ENCODE peak calls at places on chromosomes 6 and 20, in ten cellular contexts. O is testis; C is CD8-positive, alpha-beta memory T cell; F is transverse colon; X is IMR-90; H is upper lobe of right lung; A is left lung; Z is lower lobe of right lung; Q is brain microvascular endothelial cell; U is SK-N-MC. S is an unnamed sample.

GRCh38 chr6:27742833-27743573 is 169.2 kb downstream of the OR2B2 start:
- DNase-seq in O (no peak), C (no peak), F (no peak), X (no peak), H (no peak), A (no peak), Z (no peak), Q (no peak), U (no peak), S (no peak)

GRCh38 chr6:32627831-32628230 is 9.4 kb upstream of the HLA-DQA1 start:
- DNase-seq in O (peak; percentile 47), C (no peak), F (peak; percentile 19), X (peak; percentile 43), H (peak; percentile 62), A (no peak), Z (peak; percentile 55), Q (peak; percentile 21), U (no peak), S (no peak)

GRCh38 chr6:109513571-109514071 is 30.6 kb upstream of the ZBTB24 start:
- DNase-seq in O (no peak), C (no peak), F (no peak), X (peak; percentile 77), H (no peak), A (no peak), Z (no peak), Q (peak; percentile 93), U (no peak), S (no peak)

GRCh38 chr20:47429409-47429808 is 72.3 kb upstream of the NCOA3 start:
- DNase-seq in O (no peak), C (no peak), F (no peak), X (no peak), H (no peak), A (no peak), Z (no peak), Q (no peak), U (no peak), S (no peak)

GRCh38 chr6:96015321-96015790 is 418 bp upstream of the FUT9 start:
- DNase-seq in O (no peak), C (no peak), F (no peak), X (no peak), H (no peak), A (peak; percentile 65), Z (no peak), Q (no peak), U (no peak), S (peak; percentile 61)

GRCh38 chr6:52361945-52362442 is at the start of gene PAQR8:
- DNase-seq in O (peak; percentile 80), C (peak; percentile 79), F (peak; percentile 86), X (peak; percentile 51), H (peak; percentile 88), A (peak; percentile 96), Z (peak; percentile 86), Q (peak; percentile 21), U (no peak), S (peak; percentile 96)

GRCh38 chr20:31654534-31654933 is 16.8 kb downstream of the COX4I2 start:
- DNase-seq in O (no peak), C (no peak), F (no peak), X (no peak), H (no peak), A (no peak), Z (no peak), Q (no peak), U (no peak), S (no peak)

GRCh38 chr6:169409742-169410312 is 156.2 kb upstream of the THBS2 start:
- DNase-seq in O (no peak), C (no peak), F (no peak), X (no peak), H (no peak), A (no peak), Z (no peak), Q (no peak), U (no peak), S (no peak)

GRCh38 chr6:166957087-166957804 is 896 bp upstream of the RNASET2 start:
- DNase-seq in O (peak; percentile 46), C (peak; percentile 59), F (peak; percentile 79), X (no peak), H (peak; percentile 88), A (peak; percentile 93), Z (peak; percentile 82), Q (no peak), U (no peak), S (peak; percentile 93)

DNA sequence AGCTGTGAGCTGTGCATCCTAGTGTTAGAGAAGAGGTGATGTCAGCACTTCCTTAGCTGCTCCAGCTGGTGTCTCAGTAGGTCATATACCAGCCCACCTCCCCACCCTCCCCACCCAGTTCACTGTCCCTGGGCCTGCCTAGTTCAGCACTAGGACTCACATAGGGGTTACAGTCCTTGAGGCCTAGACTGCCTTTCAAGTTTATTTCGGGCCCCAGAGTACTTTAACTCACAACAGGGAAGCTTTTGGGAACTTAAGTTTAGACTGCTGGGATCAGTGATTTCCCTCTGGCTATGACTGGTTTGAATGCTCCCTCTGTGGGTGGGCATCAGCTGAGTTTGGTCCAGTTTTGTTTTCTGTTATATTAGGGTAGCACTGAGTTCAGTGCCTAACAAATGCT is 139.2 kb upstream of the MMS22L start:
- DNase-seq in O (no peak), C (no peak), F (no peak), X (no peak), H (no peak), A (no peak), Z (no peak), Q (no peak), U (no peak), S (no peak)
- H3K36me3 ChIP-seq in O (no peaks in the 10 kb centered on the region), C (no peaks in the 10 kb centered on the region), F (no peaks in the 10 kb centered on the region), X (no peaks in the 10 kb centered on the region), H (no peaks in the 10 kb centered on the region), A (no peaks in the 10 kb centered on the region), Z (no peaks in the 10 kb centered on the region), Q (no peaks in the 10 kb centered on the region), U (no peaks in the 10 kb centered on the region), S (no peaks in the 10 kb centered on the region)

GRCh38 chr6:3752538-3753227 is 1.2 kb upstream of the PXDC1 start:
- DNase-seq in O (no peak), C (no peak), F (no peak), X (no peak), H (no peak), A (no peak), Z (no peak), Q (no peak), U (no peak), S (no peak)

GRCh38 chr6:3751019-3751729 is at the start of gene PXDC1:
- DNase-seq in O (no peak), C (no peak), F (no peak), X (no peak), H (peak; percentile 75), A (peak; percentile 84), Z (peak; percentile 62), Q (no peak), U (no peak), S (peak; percentile 86)

GRCh38 chr6:3751730-3752537 is 421 bp upstream of the PXDC1 start:
- DNase-seq in O (peak; percentile 85), C (peak; percentile 65), F (peak; percentile 86), X (peak; percentile 93), H (peak; percentile 95), A (peak; percentile 93), Z (peak; percentile 92), Q (peak; percentile 90), U (no peak), S (peak; percentile 94)

GRCh38 chr6:3755637-3756515 is 4.4 kb upstream of the PXDC1 start:
- DNase-seq in O (no peak), C (no peak), F (no peak), X (no peak), H (no peak), A (no peak), Z (no peak), Q (no peak), U (no peak), S (no peak)

DNA sequence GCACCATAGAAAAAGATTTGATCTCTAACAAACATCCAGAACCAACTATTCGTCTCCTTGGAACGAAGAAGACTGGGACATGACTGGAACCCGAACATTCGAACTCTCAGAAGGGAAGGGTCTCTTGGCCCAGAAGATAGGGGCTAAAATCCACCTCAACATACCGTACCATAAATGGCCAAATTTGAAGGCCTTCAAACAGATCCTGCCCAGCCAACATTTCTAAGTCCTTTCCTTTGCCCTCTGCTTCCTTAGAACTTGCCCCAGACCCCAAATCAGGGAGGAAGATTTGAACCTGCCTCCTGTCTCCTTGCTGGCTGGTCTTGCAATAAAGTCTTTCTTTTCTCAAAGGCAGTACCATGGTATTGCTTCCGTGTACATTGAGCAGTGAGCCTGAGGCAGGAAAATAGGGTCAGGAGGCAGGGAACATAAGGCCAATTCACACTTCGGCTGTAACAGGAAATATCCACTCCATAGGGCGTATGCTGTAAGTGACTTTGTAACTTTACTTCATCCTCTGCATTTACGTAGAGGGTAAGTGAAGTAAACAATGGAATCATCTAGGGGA is 1.8 kb upstream of the PXDC1 start:
- DNase-seq in O (no peak), C (no peak), F (no peak), X (no peak), H (no peak), A (no peak), Z (no peak), Q (no peak), U (no peak), S (no peak)
- H3K27ac ChIP-seq in O (peak overlapping the region; percentile 31), C (no peak overlapping the region), F (peak overlapping the region; percentile 92), X (no peak overlapping the region), H (peak overlapping the region; percentile 58), A (no peak overlapping the region), Z (peak overlapping the region; percentile 99), Q (no peak overlapping the region), U (no peak overlapping the region), S (peak overlapping the region; percentile 40)

GRCh38 chr20:8764289-8764962 is 304.5 kb upstream of the PLCB4 start:
- DNase-seq in O (no peak), C (no peak), F (peak; percentile 82), X (no peak), H (no peak), A (no peak), Z (no peak), Q (no peak), U (peak; percentile 28), S (no peak)
- H3K36me3 ChIP-seq in O (no peaks in the 10 kb centered on the region), C (no peaks in the 10 kb centered on the region), F (no peaks in the 10 kb centered on the region), X (no peaks in the 10 kb centered on the region), H (no peaks in the 10 kb centered on the region), A (no peaks in the 10 kb centered on the region), Z (no peaks in the 10 kb centered on the region), Q (no peaks in the 10 kb centered on the region), U (no peaks in the 10 kb centered on the region), S (peaks cover 3% of the 10 kb centered on the region)

DNA sequence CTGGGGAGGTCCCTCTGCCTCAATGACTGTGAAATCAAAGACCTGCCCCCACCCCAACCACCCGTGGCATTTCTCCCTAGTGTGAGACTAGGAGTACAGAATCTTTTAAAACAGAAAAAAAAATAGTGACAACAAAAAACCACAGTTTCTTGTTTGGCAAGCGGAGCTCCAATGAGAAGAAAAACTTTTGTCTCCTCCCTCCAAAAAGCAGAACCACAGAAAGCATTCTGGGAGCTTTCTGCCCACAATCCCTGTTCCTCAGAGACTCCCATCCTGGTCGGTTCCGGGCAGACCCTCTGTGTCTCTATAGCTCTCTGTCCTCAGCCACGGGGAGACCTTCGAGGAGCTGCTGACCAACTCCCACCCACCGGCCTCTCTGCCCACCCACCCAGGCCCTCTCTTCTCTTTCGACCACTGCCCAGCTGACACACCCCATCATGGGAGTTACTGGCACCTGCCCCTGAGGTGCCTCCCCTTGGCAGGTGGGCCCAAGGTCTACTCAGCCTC is 4.9 kb downstream of the PREX1 start:
- DNase-seq in O (no peak), C (no peak), F (peak; percentile 24), X (no peak), H (no peak), A (no peak), Z (no peak), Q (no peak), U (no peak), S (peak; percentile 79)
- H3K27ac ChIP-seq in O (no peak overlapping the region), C (peak overlapping the region; percentile 32), F (peak overlapping the region; percentile 66), X (no peak overlapping the region), H (peak overlapping the region; percentile 36), A (peak overlapping the region; percentile 97), Z (peak overlapping the region; percentile 31), Q (no peak overlapping the region), U (peak overlapping the region; percentile 72), S (peak overlapping the region; percentile 97)

S was measured in spleen.